ENCODE peak calls at places on chromosomes 16 and 17, in four cellular contexts. E is transverse colon, S is GM12892, K is stomach. V is an unnamed sample.

GRCh38 chr16:84054916-84055315 is 12.3 kb upstream of the SLC38A8 start:
- DNase-seq in K (no peak), S (no peak), E (no peak), V (peak)

GRCh38 chr17:61399131-61400057 is at the start of gene TBX2:
- DNase-seq in S (no peak), E (peak), K (peak), V (peak)

GRCh38 chr17:74712756-74713155 is at the start of gene CD300LF:
- DNase-seq in E (peak), S (no peak), K (no peak), V (no peak)

GRCh38 chr16:67441289-67441753 is 10.4 kb downstream of the HSD11B2 start:
- DNase-seq in S (no peak), K (peak), E (peak), V (no peak)

GRCh38 chr16:86510465-86511261 is at the start of gene FOXF1:
- DNase-seq in K (no peak), S (no peak), E (no peak), V (no peak)

GRCh38 chr17:7383742-7384488 is 3.0 kb downstream of the TNK1 start:
- DNase-seq in K (peak), S (peak), E (peak), V (peak)

GRCh38 chr16:6777624-6778023 is 555.0 kb upstream of the RBFOX1 start:
- DNase-seq in S (no peak), E (no peak), K (no peak), V (no peak)

GRCh38 chr17:28112199-28112995 is 69.9 kb downstream of the NLK start:
- DNase-seq in E (peak), S (no peak), K (no peak), V (no peak)

GRCh38 chr16:17161034-17161433 is 309.7 kb downstream of the XYLT1 start:
- DNase-seq in K (no peak), E (no peak), S (no peak), V (no peak)

GRCh38 chr17:56681561-56682266 is 88.2 kb downstream of the NOG start:
- DNase-seq in K (no peak), E (no peak), S (no peak), V (no peak)

GRCh38 chr17:56678249-56679144 is 85.0 kb downstream of the NOG start:
- DNase-seq in E (no peak), S (no peak), K (no peak), V (no peak)

GRCh38 chr17:56680676-56681075 is 87.2 kb downstream of the NOG start:
- DNase-seq in E (no peak), K (no peak), S (no peak), V (no peak)

GRCh38 chr17:56679148-56679766 is 85.8 kb downstream of the NOG start:
- DNase-seq in S (no peak), K (no peak), E (no peak), V (no peak)

GRCh38 chr17:56679767-56680422 is 86.4 kb downstream of the NOG start:
- DNase-seq in E (no peak), K (no peak), S (no peak), V (no peak)
- TF ChIP-seq POLR2AphosphoS5 in E (no peak), K (no peak), S (no peak), V (no peak)

GRCh38 chr16:1788708-1789100 is 4.8 kb downstream of the IGFALS start:
- DNase-seq in K (no peak), S (no peak), E (no peak), V (peak)

GRCh38 chr16:1787056-1787321 is 4.2 kb downstream of the NUBP2 start:
- DNase-seq in E (no peak), S (no peak), K (no peak), V (no peak)

GRCh38 chr16:1788095-1788707 is 5.3 kb downstream of the IGFALS start:
- DNase-seq in E (no peak), K (no peak), S (no peak), V (peak)

GRCh38 chr16:1786242-1787055 is 3.7 kb downstream of the NUBP2 start:
- DNase-seq in K (no peak), E (no peak), S (no peak), V (no peak)

GRCh38 chr16:1787322-1788094 is 4.7 kb downstream of the NUBP2 start:
- DNase-seq in S (no peak), K (no peak), E (no peak), V (no peak)
- TF ChIP-seq POLR2AphosphoS5 in S (no peak), K (no peak), E (no peak), V (no peak)

GRCh38 chr17:42132941-42133340 is 10.3 kb downstream of the HSPB9 start:
- DNase-seq in E (peak), K (peak), S (no peak), V (no peak)
- TF ChIP-seq POLR2AphosphoS5 in E (no peak), K (peak), S (no peak), V (no peak)

GRCh38 chr17:81703747-81704654 is 834 bp downstream of the MRPL12 start:
- DNase-seq in S (no peak), K (no peak), E (no peak), V (no peak)
- TF ChIP-seq POLR2AphosphoS5 in S (no peak), K (no peak), E (no peak), V (no peak)